ENCODE peak calls at places on chromosome 2, in nine cellular contexts. A is fibroblast of the aortic adventitia; B is MG63; P is T-helper 2 cell; K is occipital lobe; O is left ventricle myocardium inferior; I is stimulated activated CD4-positive, alpha-beta T cell treated with anti-CD3 and anti-CD28 coated beads, Interleukin-12 subunit alpha, Interleukin-12 subunit beta, amount 100 ng/mL, for 4 hours; Y is astrocyte of the spinal cord; E is GM12865. N is an unnamed sample.
A peak's percentile ranks its signal among the peaks of the same experiment; 100 is the strongest.

GRCh38 chr2:79860233-79861058 is 347.6 kb downstream of the CTNNA2 start:
- DNase-seq in K (peak; percentile 13), Y (peak; percentile 32), I (no peak), E (no peak), A (peak; percentile 1), P (no peak), B (no peak), O (no peak), N (peak; percentile 58)

GRCh38 chr2:32926708-32927084 is 20.1 kb upstream of the LTBP1 start:
- DNase-seq in I (no peak), P (no peak), E (no peak), O (no peak), Y (peak; percentile 53), K (no peak), B (no peak), A (peak; percentile 84), N (peak; percentile 45)

GRCh38 chr2:235383272-235383843 is 110.5 kb upstream of the AGAP1 start:
- DNase-seq in E (no peak), K (no peak), I (no peak), A (no peak), P (no peak), B (no peak), Y (no peak), O (no peak), N (no peak)

GRCh38 chr2:28152585-28153284 is 239.9 kb upstream of the FOSL2 start:
- DNase-seq in O (no peak), P (no peak), A (peak; percentile 17), K (no peak), Y (peak; percentile 74), E (no peak), B (no peak), I (no peak), N (peak; percentile 65)

GRCh38 chr2:141534671-141535359 is 596.0 kb downstream of the LRP1B start:
- DNase-seq in P (no peak), I (no peak), A (no peak), O (no peak), B (no peak), E (peak; percentile 40), K (no peak), Y (no peak), N (peak; percentile 34)

GRCh38 chr2:229335877-229336346 is 64.8 kb upstream of the PID1 start:
- DNase-seq in Y (no peak), B (no peak), A (peak; percentile 40), O (no peak), K (no peak), E (no peak), I (no peak), P (no peak), N (no peak)

GRCh38 chr2:180099308-180099707 is 92.2 kb upstream of the CWC22 start:
- DNase-seq in O (no peak), E (no peak), P (no peak), B (no peak), I (no peak), Y (no peak), A (no peak), K (no peak), N (no peak)

GRCh38 chr2:43032248-43032893 is 194.0 kb downstream of the ZFP36L2 start:
- DNase-seq in A (peak; percentile 69), B (no peak), O (peak; percentile 70), E (no peak), Y (no peak), K (no peak), P (no peak), I (no peak), N (no peak)

GRCh38 chr2:201261471-201261870 is 1.1 kb downstream of the CASP8 start:
- DNase-seq in I (peak; percentile 26), O (no peak), A (no peak), B (no peak), E (peak; percentile 22), K (no peak), Y (no peak), P (peak; percentile 29), N (no peak)

GRCh38 chr2:86398911-86399474 is 42.2 kb upstream of the KDM3A start:
- DNase-seq in A (no peak), O (no peak), I (no peak), Y (no peak), P (no peak), B (no peak), K (no peak), E (no peak), N (peak; percentile 5)

GRCh38 chr2:174522553-174522952 is 35.7 kb upstream of the GPR155 start:
- DNase-seq in I (no peak), O (no peak), Y (no peak), A (peak; percentile 40), P (no peak), K (no peak), B (no peak), E (peak; percentile 13), N (no peak)

GRCh38 chr2:95346738-95347671 is 49.9 kb downstream of the KCNIP3 start:
- DNase-seq in E (no peak), A (no peak), P (no peak), O (peak; percentile 34), K (no peak), B (peak; percentile 44), I (no peak), Y (no peak), N (peak; percentile 64)

GRCh38 chr2:220531216-220531615 is 903.8 kb downstream of the SLC4A3 start:
- DNase-seq in O (no peak), P (no peak), K (no peak), Y (no peak), B (no peak), I (no peak), A (no peak), E (no peak), N (no peak)

GRCh38 chr2:162787616-162788015 is 51.0 kb downstream of the KCNH7 start:
- DNase-seq in P (no peak), O (no peak), B (no peak), A (no peak), E (no peak), K (no peak), I (no peak), Y (no peak), N (no peak)